ENCODE peak calls at places on chromosomes 4 and X, in seven cellular contexts. Q, P, M, B, X, H and F are unnamed samples.

GRCh38 chr4:71366776-71367175 is 28.0 kb downstream of the SLC4A4 start:
- DNase-seq in P (no peak), H (no peak), Q (no peak), X (no peak), B (no peak), M (no peak), F (no peak)

GRCh38 chrX:121308276-121308805 is 260.9 kb downstream of the GLUD2 start:
- DNase-seq in P (no peak), X (peak), M (peak), Q (peak), B (no peak), H (no peak), F (no peak)

GRCh38 chr4:87530868-87531267 is 1.7 kb upstream of the SPARCL1 start:
- DNase-seq in M (no peak), P (peak), X (peak), Q (peak), B (peak), H (no peak), F (peak)

GRCh38 chr4:183111452-183111885 is 12.4 kb downstream of the WWC2 start:
- DNase-seq in Q (no peak), M (no peak), P (no peak), H (no peak), X (no peak), B (no peak), F (no peak)

GRCh38 chrX:100731441-100732281 is at the start of gene SYTL4:
- DNase-seq in X (peak), Q (no peak), H (peak), B (peak), P (no peak), M (no peak), F (peak)

GRCh38 chrX:119015407-119016242 is 41.2 kb downstream of the LONRF3 start:
- DNase-seq in M (peak), B (peak), X (peak), Q (peak), P (peak), H (no peak), F (peak)

GRCh38 chr4:110046588-110047049 is 133.9 kb downstream of the EGF start:
- DNase-seq in B (no peak), P (peak), X (no peak), Q (no peak), H (no peak), M (no peak), F (no peak)

GRCh38 chr4:73917081-73917501 is 47.9 kb downstream of the CXCL1 start:
- DNase-seq in H (no peak), X (no peak), M (peak), Q (no peak), P (peak), B (no peak), F (no peak)

GRCh38 chrX:109760241-109760921 is 27.3 kb upstream of the ACSL4 start:
- DNase-seq in P (no peak), B (no peak), X (no peak), M (no peak), H (no peak), Q (no peak), F (no peak)

GRCh38 chr4:54525602-54526001 is 132.2 kb upstream of the KIT start:
- DNase-seq in X (no peak), M (no peak), B (no peak), H (no peak), P (peak), Q (no peak), F (no peak)

GRCh38 chrX:115560978-115561604 is at the start of gene PLS3:
- DNase-seq in H (peak), P (peak), M (no peak), Q (peak), X (peak), B (peak), F (peak)

GRCh38 chr4:69760455-69760854 is at the start of gene SULT1B1:
- DNase-seq in H (peak), X (no peak), M (peak), Q (peak), B (no peak), P (peak), F (no peak)

GRCh38 chr4:1061372-1061700 is 49.9 kb downstream of the FGFRL1 start:
- DNase-seq in H (no peak), Q (no peak), M (no peak), P (no peak), B (peak), X (no peak), F (no peak)

GRCh38 chrX:97026406-97026805 is 142.7 kb downstream of the RPA4 start:
- DNase-seq in B (no peak), M (no peak), P (peak), Q (no peak), H (no peak), X (no peak), F (no peak)

GRCh38 chr4:7805533-7806079 is 134.1 kb downstream of the AFAP1 start:
- DNase-seq in P (peak), B (no peak), M (no peak), H (no peak), X (no peak), Q (no peak), F (peak)

GRCh38 chr4:46667790-46668189 is 241.3 kb downstream of the COX7B2 start:
- DNase-seq in B (no peak), X (no peak), P (no peak), M (no peak), Q (no peak), H (no peak), F (no peak)

GRCh38 chr4:112296949-112297483 is at the start of gene ALPK1:
- DNase-seq in X (no peak), H (no peak), M (peak), Q (peak), B (no peak), P (peak), F (peak)

GRCh38 chr4:76950846-76951321 is 1.3 kb downstream of the SEPTIN11 start:
- DNase-seq in H (peak), Q (no peak), M (peak), X (no peak), B (peak), P (peak), F (no peak)

GRCh38 chr4:120611092-120611491 is 311.4 kb downstream of the PRDM5 start:
- DNase-seq in H (no peak), P (no peak), Q (no peak), M (no peak), X (no peak), B (no peak), F (no peak)

DNA sequence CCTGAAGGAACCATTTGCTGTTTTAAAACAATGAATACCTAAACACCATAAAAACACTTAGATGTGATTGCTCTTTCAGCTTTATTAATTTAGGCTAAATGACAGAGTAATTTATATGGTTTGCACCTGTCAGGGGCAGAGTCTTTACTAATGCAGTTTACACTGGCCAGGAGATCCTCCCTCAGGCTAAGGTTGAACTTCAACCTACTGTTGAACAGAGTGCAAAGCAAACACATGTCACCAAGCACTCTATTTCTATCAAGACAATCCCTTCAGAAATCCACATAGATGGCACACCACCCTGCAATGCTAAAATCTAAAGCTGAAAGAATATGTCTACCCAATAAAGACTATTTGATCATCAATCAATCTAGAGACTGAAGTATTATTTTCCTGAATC is 147.3 kb downstream of the KLHL13 start:
- DNase-seq in X (no peak), M (no peak), B (no peak), P (no peak), H (no peak), Q (no peak), F (no peak)
- H3K4me3 ChIP-seq in X (no peak), M (no peak), B (no peak), P (no peak), H (no peak), Q (no peak), F (no peak)

GRCh38 chr4:75841641-75842520 is 60.4 kb downstream of the PPEF2 start:
- DNase-seq in X (no peak), Q (no peak), H (no peak), P (no peak), M (peak), B (no peak), F (no peak)
- TF ChIP-seq POLR2A in X (no peak), Q (no peak), H (no peak), P (no peak), M (no peak), B (no peak), F (no peak)

GRCh38 chr4:26132858-26133257 is 188.0 kb upstream of the RBPJ start:
- DNase-seq in Q (no peak), B (no peak), M (no peak), H (no peak), P (no peak), X (no peak), F (no peak)
- TF ChIP-seq CTCF in Q (no peak), B (no peak), M (no peak), H (no peak), P (no peak), X (no peak), F (no peak)

GRCh38 chrX:55451125-55451524 is 802 bp upstream of the MAGEH1 start:
- DNase-seq in B (no peak), Q (no peak), P (no peak), X (no peak), M (no peak), H (no peak), F (no peak)

GRCh38 chrX:55451626-55451989 is 319 bp upstream of the MAGEH1 start:
- DNase-seq in P (no peak), Q (no peak), M (no peak), X (no peak), H (no peak), B (peak), F (peak)

GRCh38 chrX:55452825-55453124 is 848 bp downstream of the MAGEH1 start:
- DNase-seq in H (no peak), Q (no peak), P (no peak), B (no peak), M (peak), X (no peak), F (no peak)

GRCh38 chrX:55450259-55450658 is 1.7 kb upstream of the MAGEH1 start:
- DNase-seq in Q (no peak), P (peak), B (no peak), H (no peak), M (peak), X (no peak), F (no peak)

GRCh38 chrX:55451990-55452824 is at the start of gene MAGEH1:
- DNase-seq in Q (peak), M (peak), X (peak), B (peak), H (peak), P (peak), F (peak)
- H3K4me3 ChIP-seq in Q (peak), M (peak), X (peak), B (peak), H (peak), P (peak), F (peak)

GRCh38 chrX:74535633-74536141 is 78.7 kb downstream of the RLIM start:
- DNase-seq in M (peak), B (peak), P (peak), H (peak), X (peak), Q (peak), F (peak)

GRCh38 chrX:74535211-74535621 is 79.2 kb downstream of the RLIM start:
- DNase-seq in B (no peak), P (peak), X (no peak), H (no peak), Q (peak), M (peak), F (no peak)

GRCh38 chrX:74537011-74537390 is 77.4 kb downstream of the RLIM start:
- DNase-seq in P (peak), Q (peak), H (no peak), B (peak), M (peak), X (peak), F (no peak)

GRCh38 chrX:74534569-74535038 is 79.8 kb downstream of the RLIM start:
- DNase-seq in M (peak), H (no peak), B (no peak), Q (no peak), P (peak), X (no peak), F (no peak)

GRCh38 chrX:74536142-74537010 is 78.0 kb downstream of the RLIM start:
- DNase-seq in H (peak), B (peak), Q (peak), P (peak), X (peak), M (peak), F (peak)
- TF ChIP-seq POLR2A in H (no peak), B (peak), Q (no peak), P (peak), X (no peak), M (peak), F (no peak)

GRCh38 chr4:168713193-168713592 is 216.3 kb downstream of the PALLD start:
- DNase-seq in X (no peak), M (no peak), P (no peak), H (no peak), B (no peak), Q (no peak), F (no peak)

GRCh38 chr4:168708108-168708507 is 211.3 kb downstream of the PALLD start:
- DNase-seq in Q (no peak), H (no peak), X (no peak), M (no peak), P (peak), B (no peak), F (no peak)

GRCh38 chr4:168712316-168712855 is 215.5 kb downstream of the PALLD start:
- DNase-seq in M (no peak), P (no peak), B (no peak), Q (no peak), H (no peak), X (no peak), F (no peak)

GRCh38 chr4:168711197-168712120 is 214.6 kb downstream of the PALLD start:
- DNase-seq in P (peak), M (no peak), B (peak), Q (no peak), H (no peak), X (peak), F (peak)

DNA sequence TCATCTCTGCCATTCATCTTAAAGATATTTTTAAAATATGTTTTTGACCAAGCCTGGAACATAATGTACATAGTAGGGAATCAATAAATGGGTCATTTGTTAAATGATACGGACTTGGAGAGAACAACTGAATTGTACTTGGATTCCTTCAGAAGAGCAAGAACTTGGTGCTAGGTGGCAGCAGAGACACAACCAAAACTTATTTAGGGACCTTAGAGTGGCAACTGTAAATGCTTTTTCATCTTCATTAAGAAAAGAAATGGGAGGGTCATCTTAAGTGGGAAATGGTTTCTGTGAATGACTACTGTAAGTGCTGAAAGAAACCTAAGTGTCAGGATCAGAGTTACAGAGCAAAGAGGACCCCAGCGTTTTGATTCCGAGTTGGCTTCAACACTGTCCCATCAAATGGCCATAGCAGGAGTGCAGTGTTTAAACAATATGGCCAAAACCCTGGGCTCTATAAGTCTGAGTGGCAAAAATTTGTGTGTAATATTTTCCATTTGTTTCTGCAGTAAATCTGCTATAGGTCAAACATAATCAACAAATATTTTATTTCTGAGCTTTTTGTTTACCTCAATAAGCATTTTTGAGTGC is 213.6 kb downstream of the PALLD start:
- DNase-seq in B (no peak), M (peak), H (no peak), P (peak), Q (peak), X (peak), F (no peak)
- TF ChIP-seq CTCF in B (peak), M (peak), H (peak), P (peak), Q (peak), X (peak), F (no peak)

DNA sequence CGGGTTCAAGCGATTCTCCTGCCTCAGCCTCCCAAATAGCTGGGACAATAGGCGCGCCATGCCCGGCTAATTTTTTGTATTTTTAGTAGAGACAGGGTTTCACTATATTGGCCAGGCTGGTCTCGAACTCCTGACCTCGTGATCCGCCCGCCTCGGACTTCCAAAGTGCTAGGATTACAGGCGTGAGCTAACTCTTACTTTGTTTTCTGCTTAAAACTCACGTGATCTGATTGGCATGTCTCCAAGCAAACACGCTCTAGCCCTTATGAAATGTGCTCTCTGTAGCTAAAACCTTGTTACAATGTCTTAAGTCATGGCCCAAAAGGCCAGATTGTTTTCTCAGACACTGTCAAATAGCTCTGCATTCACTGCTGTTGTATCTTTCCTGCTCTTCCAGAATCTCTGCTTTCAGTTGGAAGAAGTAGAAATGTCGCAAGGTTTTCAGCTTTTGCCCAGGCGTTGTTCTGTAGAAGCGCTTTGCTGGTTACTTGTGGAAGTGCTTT is 39.7 kb upstream of the OGT start:
- DNase-seq in Q (peak), H (no peak), M (peak), X (peak), B (peak), P (no peak), F (no peak)
- H3K4me3 ChIP-seq in Q (peak), H (peak), M (no peak), X (peak), B (peak), P (no peak), F (no peak)

DNA sequence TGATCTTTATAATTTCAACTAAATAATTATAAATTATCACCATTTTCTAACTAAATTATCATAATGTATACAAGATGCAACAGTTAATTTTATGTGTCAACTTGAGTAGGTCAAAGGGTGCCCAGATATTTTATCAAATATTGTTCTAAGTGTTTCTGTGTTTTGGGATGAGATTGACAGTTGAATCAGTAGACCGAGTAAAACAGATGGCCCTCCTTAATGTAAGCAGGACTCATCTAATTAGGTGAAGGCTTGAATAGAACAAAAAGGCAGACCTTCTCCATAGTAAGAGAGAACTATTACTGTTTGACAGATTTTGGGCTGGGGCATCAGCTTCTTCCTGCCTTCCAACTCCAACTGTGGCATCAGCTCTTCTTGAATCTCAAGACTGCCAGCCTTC is 185.8 kb downstream of the TRAM1L1 start:
- DNase-seq in Q (no peak), P (no peak), B (no peak), X (no peak), M (no peak), H (no peak), F (no peak)
- TF ChIP-seq POLR2A in Q (no peak), P (no peak), B (no peak), X (no peak), M (no peak), H (no peak), F (no peak)